ENCODE peak calls at places on chromosomes 16 and 17, in six cellular contexts. Z, Q, M, B, G and O are unnamed samples.

GRCh38 chr16:82899731-82900454 is 273.1 kb downstream of the CDH13 start:
- DNase-seq in Q (no peak), Z (no peak), B (no peak), G (no peak), M (no peak), O (no peak)

GRCh38 chr17:81398170-81398854 is 3.1 kb downstream of the BAHCC1 start:
- DNase-seq in Q (peak), Z (no peak), M (no peak), G (no peak), B (no peak), O (no peak)

GRCh38 chr17:17874478-17874877 is 37.7 kb upstream of the SREBF1 start:
- DNase-seq in G (no peak), M (no peak), B (no peak), Z (no peak), Q (no peak), O (no peak)

GRCh38 chr17:27491713-27492190 is 35.5 kb downstream of the KSR1 start:
- DNase-seq in Z (no peak), G (no peak), Q (no peak), M (no peak), B (no peak), O (no peak)

GRCh38 chr16:82660078-82660645 is 33.4 kb downstream of the CDH13 start:
- DNase-seq in B (no peak), Z (no peak), Q (no peak), G (no peak), M (no peak), O (no peak)

GRCh38 chr17:49055181-49055927 is 58.2 kb downstream of the IGF2BP1 start:
- DNase-seq in M (no peak), Z (no peak), Q (no peak), B (no peak), G (no peak), O (no peak)

GRCh38 chr16:21652451-21652850 is at the start of gene IGSF6:
- DNase-seq in Z (peak), Q (no peak), G (no peak), M (no peak), B (no peak), O (no peak)

GRCh38 chr17:9512323-9513168 is 63.1 kb downstream of the STX8 start:
- DNase-seq in G (no peak), Q (no peak), Z (no peak), M (no peak), B (no peak), O (no peak)

GRCh38 chr16:8712589-8713361 is 38.4 kb downstream of the ABAT start:
- DNase-seq in Q (no peak), M (no peak), Z (no peak), B (no peak), G (no peak), O (peak)

GRCh38 chr16:12406840-12407690 is 396.6 kb downstream of the CPPED1 start:
- DNase-seq in B (no peak), Z (no peak), G (no peak), M (no peak), Q (no peak), O (no peak)

GRCh38 chr16:9236319-9236718 is 144.9 kb downstream of the HAPSTR1 start:
- DNase-seq in G (no peak), M (no peak), Z (no peak), Q (no peak), B (no peak), O (no peak)

GRCh38 chr17:35765086-35765710 is 4.5 kb downstream of the C17orf50 start:
- DNase-seq in Z (no peak), M (no peak), B (no peak), G (no peak), Q (no peak), O (no peak)

GRCh38 chr17:35765731-35766488 is 5.2 kb downstream of the C17orf50 start:
- DNase-seq in Z (no peak), B (no peak), G (no peak), M (no peak), Q (no peak), O (no peak)

GRCh38 chr17:35763767-35764122 is 3.1 kb downstream of the C17orf50 start:
- DNase-seq in Z (no peak), B (no peak), G (no peak), Q (no peak), M (no peak), O (no peak)

GRCh38 chr17:35766489-35766877 is 5.8 kb downstream of the C17orf50 start:
- DNase-seq in Q (no peak), B (no peak), Z (no peak), G (no peak), M (no peak), O (no peak)

GRCh38 chr17:35764123-35764991 is 3.7 kb downstream of the C17orf50 start:
- DNase-seq in Q (peak), M (peak), G (peak), B (peak), Z (peak), O (peak)
- H3K27ac ChIP-seq in Q (peak), M (peak), G (no peak), B (no peak), Z (peak), O (peak)

GRCh38 chr17:16251043-16251442 is 34.0 kb downstream of the PIGL start:
- DNase-seq in Z (no peak), M (no peak), B (no peak), G (no peak), Q (no peak), O (no peak)
- H3K27ac ChIP-seq in Z (no peak), M (no peak), B (no peak), G (no peak), Q (no peak), O (no peak)

GRCh38 chr16:14366447-14366846 is 263.6 kb downstream of the PARN start:
- DNase-seq in B (no peak), G (no peak), M (no peak), Q (no peak), Z (no peak), O (no peak)

GRCh38 chr16:14368399-14368798 is 261.7 kb downstream of the PARN start:
- DNase-seq in Q (no peak), B (no peak), M (no peak), Z (no peak), G (no peak), O (no peak)

GRCh38 chr16:14365200-14365851 is 264.7 kb downstream of the PARN start:
- DNase-seq in G (no peak), Q (no peak), M (no peak), B (no peak), Z (no peak), O (no peak)

GRCh38 chr16:14364386-14365199 is 265.5 kb downstream of the PARN start:
- DNase-seq in G (no peak), M (no peak), B (no peak), Q (no peak), Z (peak), O (no peak)

DNA sequence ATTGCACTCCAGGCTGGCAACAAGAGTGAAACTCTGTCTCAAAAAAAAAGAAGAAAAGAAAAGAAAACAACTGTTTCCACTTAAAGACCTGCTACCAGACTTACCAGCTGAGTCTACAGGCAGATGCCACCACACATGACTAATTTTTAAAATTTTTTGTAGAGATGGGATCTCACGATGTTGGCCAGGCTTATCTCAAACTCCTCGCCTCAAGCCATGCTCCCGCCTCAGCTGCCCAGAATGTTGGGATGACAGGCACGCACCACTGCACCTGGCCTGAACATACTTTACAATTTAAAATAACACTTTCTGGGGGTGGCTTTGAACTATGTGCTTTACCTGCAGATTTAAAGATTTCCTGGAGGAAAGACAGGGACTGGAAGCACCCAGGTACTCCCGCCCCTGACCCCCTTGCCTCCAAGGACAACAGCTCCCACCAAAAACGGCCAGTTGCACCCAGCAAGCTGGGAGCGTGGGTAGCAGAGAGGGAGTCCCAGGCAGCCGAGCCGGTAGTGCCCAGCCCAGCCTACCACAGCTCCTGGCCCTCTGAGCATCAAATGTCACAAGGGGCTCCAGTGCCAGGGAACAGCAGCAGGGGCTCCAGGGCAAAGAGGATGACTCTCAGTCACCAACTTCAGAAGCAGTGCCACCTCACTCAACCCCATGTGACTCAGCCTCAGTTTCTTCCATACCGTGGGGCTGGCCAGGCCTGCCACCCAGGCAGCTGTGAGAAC is 262.9 kb downstream of the PARN start:
- DNase-seq in G (no peak), B (no peak), Q (no peak), M (no peak), Z (no peak), O (no peak)
- H3K27ac ChIP-seq in G (no peak), B (no peak), Q (no peak), M (no peak), Z (no peak), O (no peak)

GRCh38 chr17:15662726-15663125 is 21.4 kb downstream of the TRIM16 start:
- DNase-seq in Q (no peak), M (no peak), G (no peak), B (no peak), Z (no peak), O (no peak)

GRCh38 chr17:15659236-15659635 is 24.9 kb downstream of the TRIM16 start:
- DNase-seq in M (no peak), G (no peak), B (no peak), Q (no peak), Z (no peak), O (no peak)

GRCh38 chr17:15657868-15658775 is 26.0 kb downstream of the TRIM16 start:
- DNase-seq in M (no peak), Q (no peak), B (no peak), G (no peak), Z (no peak), O (no peak)

GRCh38 chr17:15660077-15660476 is 24.0 kb downstream of the TRIM16 start:
- DNase-seq in B (no peak), Q (no peak), Z (no peak), G (no peak), M (no peak), O (no peak)

GRCh38 chr17:15659663-15660062 is 24.4 kb downstream of the TRIM16 start:
- DNase-seq in M (no peak), B (peak), G (no peak), Z (peak), Q (no peak), O (no peak)
- H3K27ac ChIP-seq in M (no peak), B (peak), G (no peak), Z (peak), Q (no peak), O (no peak)

GRCh38 chr17:5885336-5885735 is 184.8 kb upstream of the WSCD1 start:
- DNase-seq in M (no peak), Z (no peak), B (no peak), Q (no peak), G (no peak), O (no peak)
- H3K27ac ChIP-seq in M (no peak), Z (no peak), B (no peak), Q (no peak), G (no peak), O (no peak)

GRCh38 chr17:57671546-57672204 is 73.4 kb downstream of the CCDC182 start:
- DNase-seq in G (peak), M (peak), Z (peak), B (peak), Q (peak), O (no peak)
- H3K27ac ChIP-seq in G (no peak), M (peak), Z (no peak), B (peak), Q (no peak), O (peak)

GRCh38 chr16:81175325-81175891 is 63.1 kb upstream of the BCO1 start:
- DNase-seq in B (no peak), M (no peak), G (no peak), Q (no peak), Z (no peak), O (no peak)

GRCh38 chr16:81181013-81181720 is 57.3 kb upstream of the BCO1 start:
- DNase-seq in G (peak), M (no peak), Z (peak), B (peak), Q (peak), O (no peak)

GRCh38 chr16:81179219-81179618 is 59.3 kb upstream of the BCO1 start:
- DNase-seq in B (no peak), Q (no peak), Z (no peak), M (no peak), G (no peak), O (no peak)

GRCh38 chr16:81185416-81185815 is 53.1 kb upstream of the BCO1 start:
- DNase-seq in Q (no peak), B (no peak), M (no peak), Z (no peak), G (no peak), O (no peak)

DNA sequence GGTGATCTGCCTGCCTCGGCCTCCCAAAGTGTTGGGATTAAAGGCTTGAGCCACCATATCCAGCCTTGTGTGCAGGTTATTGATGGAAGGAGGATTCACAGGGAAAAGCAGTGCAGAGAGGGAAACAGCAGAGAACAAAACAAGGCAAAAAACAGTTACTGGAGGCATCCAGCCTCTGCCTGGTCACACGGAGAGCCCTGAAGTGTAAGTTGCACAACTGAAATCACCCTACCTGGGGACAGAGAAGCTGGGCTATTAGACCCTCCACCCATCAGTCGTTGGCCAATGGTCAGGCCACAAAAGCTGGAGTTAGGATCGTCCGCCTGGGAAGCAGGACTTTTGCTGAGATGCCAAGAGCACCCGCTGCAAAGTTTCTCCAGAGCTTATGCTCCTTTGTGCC is 57.9 kb upstream of the BCO1 start:
- DNase-seq in B (no peak), G (no peak), Q (no peak), M (no peak), Z (no peak), O (no peak)
- H3K27ac ChIP-seq in B (peak), G (peak), Q (peak), M (no peak), Z (peak), O (no peak)

GRCh38 chr16:17469011-17469741 is 1.6 kb downstream of the XYLT1 start:
- DNase-seq in M (no peak), G (no peak), Q (peak), Z (no peak), B (no peak), O (no peak)
- H3K27ac ChIP-seq in M (peak), G (no peak), Q (peak), Z (no peak), B (no peak), O (no peak)

GRCh38 chr17:57971572-57971971 is 16.4 kb upstream of the CUEDC1 start:
- DNase-seq in G (no peak), Z (no peak), M (no peak), Q (no peak), B (no peak), O (no peak)

GRCh38 chr17:57972151-57972550 is 15.9 kb downstream of the VEZF1 start:
- DNase-seq in B (no peak), M (no peak), Z (no peak), G (no peak), Q (no peak), O (no peak)

GRCh38 chr17:57966875-57967274 is 11.7 kb upstream of the CUEDC1 start:
- DNase-seq in M (no peak), Z (no peak), Q (no peak), B (no peak), G (no peak), O (no peak)

GRCh38 chr17:57968456-57968855 is 13.2 kb upstream of the CUEDC1 start:
- DNase-seq in Q (no peak), M (no peak), Z (no peak), G (no peak), B (no peak), O (no peak)

GRCh38 chr17:57970706-57971105 is 15.5 kb upstream of the CUEDC1 start:
- DNase-seq in G (no peak), B (no peak), Z (no peak), M (no peak), Q (no peak), O (no peak)
- H3K27ac ChIP-seq in G (no peak), B (no peak), Z (no peak), M (no peak), Q (no peak), O (no peak)

DNA sequence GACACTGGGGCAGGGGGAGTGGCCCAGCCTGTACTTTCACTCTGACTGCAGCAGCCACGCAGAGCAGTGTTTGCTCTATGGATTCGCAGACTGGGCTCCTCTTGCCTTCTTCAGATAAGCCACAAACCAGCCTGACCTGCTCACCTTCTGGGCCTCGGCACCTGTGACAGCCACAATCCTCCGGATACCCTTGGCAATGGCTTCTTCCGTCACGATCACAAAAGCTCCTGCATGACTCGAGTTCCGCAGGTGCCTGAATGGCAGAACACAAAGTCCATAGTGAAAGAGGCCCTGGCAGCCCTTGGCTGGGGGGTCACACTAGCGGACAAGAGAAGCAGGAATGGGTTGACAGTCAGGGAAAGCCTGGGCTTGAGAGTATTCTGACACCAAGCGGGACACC is 3.8 kb upstream of the EXOSC6 start:
- DNase-seq in G (no peak), B (no peak), M (no peak), Z (no peak), Q (no peak), O (no peak)
- H3K27ac ChIP-seq in G (no peak), B (no peak), M (no peak), Z (no peak), Q (no peak), O (no peak)